ENCODE peak calls at places on chromosomes 4 and X, in five cellular contexts. P is endodermal cell, V is Panc1, C is tibial artery, F is A673. N is an unnamed sample. For H3K4me1, the result is how much of the 10 kb centered on the place peaks cover.

GRCh38 chrX:103397707-103398106 is 21.4 kb downstream of the BEX3 start:
- DNase-seq in V (no peak), P (no peak), C (no peak), F (no peak), N (no peak)

GRCh38 chr4:6749340-6750171 is 33.0 kb upstream of the KIAA0232 start:
- DNase-seq in P (peak), F (no peak), V (no peak), C (peak), N (peak)

GRCh38 chrX:9866633-9867032 is 80.4 kb downstream of the SHROOM2 start:
- DNase-seq in C (no peak), P (no peak), F (no peak), V (no peak), N (no peak)

GRCh38 chr4:176044589-176044951 is 21.1 kb upstream of the WDR17 start:
- DNase-seq in C (no peak), P (no peak), F (no peak), V (no peak), N (no peak)

GRCh38 chr4:12239897-12240636 is 811.4 kb upstream of the HS3ST1 start:
- DNase-seq in P (no peak), V (no peak), C (no peak), F (no peak), N (no peak)

GRCh38 chr4:87985097-87985886 is 9.8 kb downstream of the SPP1 start:
- DNase-seq in P (peak), V (peak), C (no peak), F (peak), N (peak)

GRCh38 chr4:139469216-139469615 is 15.3 kb downstream of the RAB33B start:
- DNase-seq in V (no peak), P (no peak), C (no peak), F (no peak), N (no peak)

GRCh38 chrX:112834016-112834855 is 6.4 kb downstream of the AMOT start:
- DNase-seq in P (no peak), C (no peak), F (peak), V (no peak), N (peak)

GRCh38 chr4:25527044-25527443 is 128.6 kb upstream of the SLC34A2 start:
- DNase-seq in V (no peak), P (no peak), F (no peak), C (no peak), N (no peak)

GRCh38 chrX:31546130-31546529 is 474.3 kb upstream of the FTHL17 start:
- DNase-seq in V (no peak), P (no peak), C (no peak), F (peak), N (no peak)

GRCh38 chrX:23493941-23494374 is 159.3 kb downstream of the PTCHD1 start:
- DNase-seq in C (no peak), V (no peak), F (peak), P (no peak), N (peak)

GRCh38 chr4:153205757-153206156 is 1.5 kb downstream of the TRIM2 start:
- DNase-seq in P (peak), C (no peak), V (no peak), F (no peak), N (no peak)

GRCh38 chr4:153205028-153205648 is 895 bp downstream of the TRIM2 start:
- DNase-seq in V (no peak), C (no peak), F (no peak), P (peak), N (no peak)

GRCh38 chr4:153207027-153207426 is 2.8 kb downstream of the TRIM2 start:
- DNase-seq in P (peak), F (no peak), V (no peak), C (no peak), N (no peak)

GRCh38 chr4:153206534-153206933 is 2.3 kb downstream of the TRIM2 start:
- DNase-seq in F (no peak), C (no peak), P (peak), V (no peak), N (no peak)

DNA sequence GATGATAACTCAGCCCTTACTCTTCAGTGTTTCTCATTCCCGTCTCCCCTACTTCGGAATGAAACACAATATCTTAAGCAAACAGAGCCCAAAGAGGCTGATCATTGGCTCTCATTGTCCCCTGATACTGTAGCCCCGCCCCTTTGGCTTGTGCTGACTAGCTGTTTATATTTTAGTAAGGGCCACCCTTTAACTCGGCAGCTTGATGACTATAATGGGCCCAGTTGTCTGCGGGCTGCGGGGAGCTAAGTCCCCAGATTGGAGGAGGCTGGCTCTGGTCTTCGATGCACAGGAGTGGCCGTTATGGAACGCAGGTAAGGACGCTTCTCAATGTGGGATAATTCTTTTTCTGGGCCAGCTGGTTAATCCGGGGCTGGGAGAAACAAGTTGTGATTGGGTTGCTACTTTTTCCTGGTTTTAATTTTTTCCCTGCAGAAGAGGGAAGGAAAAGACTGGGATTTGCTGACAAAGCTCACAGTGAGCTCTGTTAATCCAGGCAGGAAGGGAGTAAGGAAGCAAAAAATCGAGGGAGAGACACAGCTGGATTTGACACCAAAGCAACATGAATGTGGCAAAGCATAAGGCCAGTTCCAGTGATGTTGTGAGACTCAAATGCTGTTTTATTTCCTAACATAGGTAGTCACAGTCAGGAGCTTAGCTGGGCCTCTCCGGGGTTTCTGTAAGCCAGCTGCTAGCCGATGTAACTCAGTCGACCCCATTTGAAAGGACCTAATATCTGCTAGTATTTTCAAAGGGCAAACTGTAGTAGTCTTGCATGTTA is at the start of gene TRIM2:
- DNase-seq in C (peak), P (peak), V (no peak), F (peak), N (peak)
- H3K4me3 ChIP-seq in C (no peak), P (peak), V (peak), F (peak), N (peak)

DNA sequence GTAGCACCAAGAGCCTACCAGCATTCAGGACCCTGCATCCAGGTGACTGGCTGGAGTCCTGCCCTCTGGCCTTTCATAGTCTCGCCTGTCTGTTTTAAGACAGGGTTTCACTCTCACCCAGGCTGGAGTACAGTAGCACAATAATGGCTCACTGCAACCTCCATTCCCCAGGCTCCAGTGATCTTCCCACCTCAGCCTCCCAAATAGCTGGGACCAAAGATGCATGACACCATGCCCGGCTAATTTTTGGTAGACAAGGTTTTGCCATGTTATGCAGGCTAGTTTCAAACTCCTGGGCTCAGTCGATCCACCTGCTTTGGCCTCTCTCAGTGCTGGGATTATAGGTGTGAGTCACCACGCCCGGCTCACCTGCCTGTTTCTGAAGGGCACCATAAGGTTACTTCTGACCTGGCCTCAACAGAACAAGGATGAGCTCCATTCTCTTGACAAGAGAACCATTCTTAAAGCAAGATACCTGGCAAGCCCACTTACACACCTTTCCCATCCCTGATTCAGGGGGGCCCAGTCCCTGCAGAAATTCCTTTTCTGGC is 6.7 kb downstream of the RPS4X start:
- DNase-seq in V (no peak), F (no peak), C (no peak), P (no peak), N (no peak)
- H3K4me1 ChIP-seq in V (under half), F (under half), C (under half), P (under half), N (under half)

GRCh38 chrX:71581210-71581609 is 3.0 kb downstream of the GCNA start:
- DNase-seq in C (no peak), V (no peak), F (no peak), P (no peak), N (no peak)
- H3K27ac ChIP-seq in C (no peak), V (no peak), F (no peak), P (no peak), N (no peak)

GRCh38 chrX:25005034-25005381 is 10.8 kb downstream of the ARX start:
- DNase-seq in C (no peak), V (no peak), P (no peak), F (no peak), N (no peak)
- H3K4me3 ChIP-seq in C (peak), V (peak), P (peak), F (no peak), N (no peak)

DNA sequence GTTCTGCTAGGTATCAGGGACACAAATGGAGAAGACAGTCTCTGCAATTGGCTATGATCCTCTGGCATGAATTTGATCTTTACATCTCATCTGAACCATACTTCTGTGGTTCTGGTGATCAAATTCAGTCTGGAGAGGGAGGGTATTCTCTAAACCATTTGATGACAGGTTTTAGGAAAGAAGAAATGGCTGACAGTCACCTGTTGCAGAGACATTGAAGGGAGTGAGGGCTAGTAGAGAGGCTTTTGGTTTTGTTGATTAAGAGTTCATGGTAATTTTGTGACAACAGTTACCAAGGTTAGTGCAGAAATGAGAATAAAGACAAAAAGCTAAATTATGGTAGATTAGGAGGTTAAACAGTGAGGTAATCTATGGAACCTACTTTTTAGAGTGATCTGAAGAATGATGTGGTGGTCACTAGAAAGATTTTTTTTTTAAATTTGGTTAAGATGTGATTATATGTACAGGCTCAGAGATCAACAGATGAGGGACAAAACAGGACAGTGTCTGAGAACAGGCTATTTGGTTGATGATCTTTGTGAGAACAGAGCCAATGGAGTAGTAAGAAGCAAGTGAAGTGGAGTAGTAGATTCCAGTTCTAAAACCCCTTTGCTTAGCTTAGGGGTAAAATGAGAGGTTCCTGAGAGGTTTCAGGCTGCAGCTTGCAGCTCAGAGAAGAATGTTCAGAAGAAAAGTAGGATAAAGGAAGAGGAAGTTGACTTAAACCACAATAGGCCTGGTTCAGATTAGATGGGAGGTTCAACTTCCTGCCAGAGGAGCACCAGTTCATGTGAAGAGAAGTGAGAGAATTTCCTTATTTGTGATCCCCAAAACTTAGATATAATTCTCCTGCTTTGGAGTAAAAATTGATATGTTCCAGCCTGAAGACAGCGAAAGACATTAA is 34.7 kb downstream of the VSIG4 start:
- DNase-seq in F (no peak), C (no peak), P (no peak), V (no peak), N (no peak)
- H3K4me1 ChIP-seq in F (under half), C (under half), P (under half), V (under half), N (under half)

N was measured in SJCRH30.